ENCODE peak calls at places on chromosomes 7 and 10, in five cellular contexts. W is heart left ventricle, S is right lobe of liver, G is transverse colon, F is GM23248. A is an unnamed sample. For H3K4me1, the result is how much of the 10 kb centered on the place peaks cover.

GRCh38 chr10:67804395-67804678 is 33.7 kb downstream of the DNAJC12 start:
- DNase-seq in W (no peak), S (no peak), G (no peak), F (no peak), A (no peak)

GRCh38 chr10:43196131-43196980 is 58.1 kb downstream of the CSGALNACT2 start:
- DNase-seq in W (no peak), S (peak), G (no peak), F (no peak), A (peak)

GRCh38 chr10:75959912-75960311 is 528.5 kb downstream of the LRMDA start:
- DNase-seq in W (no peak), S (no peak), G (no peak), F (peak), A (no peak)

GRCh38 chr10:25334445-25334844 is 159.6 kb downstream of the GPR158 start:
- DNase-seq in W (no peak), S (no peak), G (no peak), F (no peak), A (no peak)

GRCh38 chr7:140604076-140604475 is 36.5 kb downstream of the DENND2A start:
- DNase-seq in W (no peak), S (no peak), G (no peak), F (no peak), A (no peak)

GRCh38 chr7:146655928-146656797 is 539.6 kb downstream of the CNTNAP2 start:
- DNase-seq in W (no peak), S (no peak), G (no peak), F (no peak), A (no peak)

GRCh38 chr7:111960909-111961440 is 245.2 kb downstream of the DOCK4 start:
- DNase-seq in W (no peak), S (no peak), G (no peak), F (no peak), A (no peak)

GRCh38 chr7:24318326-24318725 is 34.3 kb downstream of the NPY start:
- DNase-seq in W (no peak), S (no peak), G (no peak), F (peak), A (no peak)

GRCh38 chr7:22387583-22387982 is 30.6 kb upstream of the RAPGEF5 start:
- DNase-seq in W (peak), S (no peak), G (no peak), F (peak), A (no peak)

GRCh38 chr10:102382871-102383270 is 12.6 kb upstream of the NFKB2 start:
- DNase-seq in W (no peak), S (no peak), G (no peak), F (no peak), A (no peak)

GRCh38 chr10:121578965-121579364 is 19.3 kb downstream of the FGFR2 start:
- DNase-seq in W (no peak), S (no peak), G (no peak), F (no peak), A (no peak)

GRCh38 chr10:128040681-128041080 is 85.5 kb downstream of the MKI67 start:
- DNase-seq in W (peak), S (no peak), G (no peak), F (no peak), A (peak)

GRCh38 chr10:54434782-54435181 is 366.2 kb downstream of the PCDH15 start:
- DNase-seq in W (no peak), S (no peak), G (no peak), F (no peak), A (no peak)

GRCh38 chr7:46716926-46717325 is 795.9 kb upstream of the IGFBP3 start:
- DNase-seq in W (no peak), S (no peak), G (no peak), F (no peak), A (no peak)

GRCh38 chr10:124994573-124995473 is 52.9 kb downstream of the ZRANB1 start:
- DNase-seq in W (no peak), S (peak), G (no peak), F (no peak), A (no peak)

GRCh38 chr7:42135728-42136127 is 101.3 kb downstream of the GLI3 start:
- DNase-seq in W (no peak), S (no peak), G (no peak), F (no peak), A (no peak)

GRCh38 chr7:39153647-39154046 is 175.9 kb downstream of the POU6F2 start:
- DNase-seq in W (no peak), S (no peak), G (no peak), F (peak), A (no peak)

GRCh38 chr7:107948645-107949442 is 54.1 kb downstream of the LAMB1 start:
- DNase-seq in W (no peak), S (no peak), G (no peak), F (peak), A (no peak)

GRCh38 chr7:22640269-22640668 is 86.7 kb upstream of the IL6 start:
- DNase-seq in W (no peak), S (no peak), G (no peak), F (no peak), A (no peak)

GRCh38 chr10:125120046-125120710 is 40.2 kb downstream of the CTBP2 start:
- DNase-seq in W (no peak), S (no peak), G (no peak), F (peak), A (no peak)

GRCh38 chr7:82674319-82674718 is 230.7 kb upstream of the CACNA2D1 start:
- DNase-seq in W (no peak), S (no peak), G (no peak), F (peak), A (no peak)

GRCh38 chr10:132066186-132066585 is 440 bp downstream of the JAKMIP3 start:
- DNase-seq in W (no peak), S (no peak), G (no peak), F (peak), A (peak)
- H3K4me3 ChIP-seq in W (peak), S (peak), G (peak), F (peak), A (peak)

DNA sequence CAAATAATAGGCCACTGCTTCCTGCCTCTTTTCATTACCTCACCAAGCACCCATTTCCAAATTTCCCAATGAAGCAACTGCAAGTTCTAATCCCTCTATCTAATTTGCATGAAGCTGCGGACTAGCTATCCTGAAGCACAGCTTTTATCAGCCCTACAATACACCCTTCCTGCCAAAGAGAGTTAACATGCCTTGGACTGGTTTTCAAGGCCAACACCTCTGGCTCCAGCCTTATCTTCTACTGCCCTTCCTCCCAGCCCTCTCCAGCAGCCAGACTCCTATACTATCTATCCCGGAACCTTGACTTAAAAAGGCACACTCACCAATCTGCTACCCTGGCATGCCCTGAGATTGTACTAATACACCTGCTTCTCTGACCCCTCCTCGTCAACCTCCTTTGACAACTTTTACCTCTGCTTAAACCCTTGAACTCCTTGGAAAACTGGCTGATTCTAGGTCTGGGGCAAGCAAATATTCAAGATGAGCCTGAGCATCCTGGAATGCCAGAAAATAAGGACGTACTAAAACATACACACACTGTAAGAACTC is 73.4 kb downstream of the SGMS1 start:
- DNase-seq in W (peak), S (no peak), G (no peak), F (no peak), A (no peak)
- H3K4me1 ChIP-seq in W (under half), S (under half), G (under half), F (under half), A (under half)

GRCh38 chr10:99537381-99538286 is 4.9 kb downstream of the NKX2-3 start:
- DNase-seq in W (no peak), S (no peak), G (peak), F (no peak), A (no peak)
- H3K4me3 ChIP-seq in W (no peak), S (no peak), G (peak), F (no peak), A (no peak)

GRCh38 chr10:8670461-8670860 is 616.0 kb downstream of the GATA3 start:
- DNase-seq in W (no peak), S (no peak), G (no peak), F (no peak), A (no peak)
- H3K4me1 ChIP-seq in W (under half), S (under half), G (under half), F (under half), A (under half)

GRCh38 chr10:35136263-35136815 is 9.7 kb downstream of the CREM start:
- DNase-seq in W (no peak), S (no peak), G (no peak), F (no peak), A (no peak)

GRCh38 chr10:35133586-35133985 is 6.9 kb downstream of the CREM start:
- DNase-seq in W (no peak), S (no peak), G (no peak), F (no peak), A (no peak)

GRCh38 chr10:35132727-35133126 is 6.1 kb downstream of the CREM start:
- DNase-seq in W (no peak), S (no peak), G (no peak), F (no peak), A (no peak)

GRCh38 chr10:35140126-35140525 is 13.5 kb downstream of the CREM start:
- DNase-seq in W (no peak), S (no peak), G (no peak), F (no peak), A (no peak)

DNA sequence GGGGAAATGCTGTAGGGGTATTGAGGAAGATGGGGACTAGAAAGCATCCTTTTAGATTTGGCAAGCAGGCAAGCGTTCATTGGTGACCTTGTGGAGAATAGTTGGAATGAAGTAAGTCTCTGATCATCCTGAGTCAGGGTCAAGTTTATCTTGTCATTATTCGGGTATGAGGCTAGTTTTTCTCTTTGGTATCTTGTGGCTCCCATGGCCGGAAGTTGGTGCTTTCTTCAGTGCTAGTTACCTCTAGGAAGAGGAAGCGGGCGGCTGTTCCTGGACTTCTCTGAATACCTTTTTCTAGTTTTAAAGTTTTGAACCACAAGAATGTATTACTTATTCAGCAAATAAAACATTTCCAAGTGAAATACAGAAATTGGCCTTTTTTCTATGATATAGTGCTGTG is 9.2 kb downstream of the CREM start:
- DNase-seq in W (no peak), S (no peak), G (peak), F (peak), A (no peak)
- H3K4me3 ChIP-seq in W (no peak), S (no peak), G (no peak), F (no peak), A (no peak)

DNA sequence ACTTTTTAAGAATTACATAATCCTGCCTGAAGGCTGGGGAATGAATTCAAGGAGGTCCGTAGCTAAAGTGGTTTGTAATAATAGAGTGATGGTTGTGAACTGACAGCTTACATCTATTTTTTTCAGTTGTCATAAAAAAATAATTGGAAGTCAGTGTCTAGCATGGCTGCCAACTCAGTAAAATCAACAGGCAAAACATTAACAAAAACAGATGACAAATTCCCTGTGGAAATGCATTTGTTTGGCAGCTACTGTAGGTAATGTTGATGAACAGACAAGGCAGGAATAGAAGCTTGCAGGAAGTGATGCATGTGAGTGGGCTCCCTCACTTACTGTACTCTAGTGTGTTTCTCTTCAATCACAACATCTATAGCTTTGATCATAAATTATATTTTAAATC is 766.0 kb upstream of the POT1 start:
- DNase-seq in W (no peak), S (no peak), G (no peak), F (no peak), A (no peak)
- H3K4me1 ChIP-seq in W (under half), S (under half), G (under half), F (under half), A (under half)

GRCh38 chr10:112655722-112656121 is 208.7 kb downstream of the VTI1A start:
- DNase-seq in W (no peak), S (no peak), G (no peak), F (no peak), A (no peak)

GRCh38 chr10:112654794-112655193 is 207.8 kb downstream of the VTI1A start:
- DNase-seq in W (no peak), S (no peak), G (no peak), F (no peak), A (no peak)

GRCh38 chr10:112658900-112659328 is 211.9 kb downstream of the VTI1A start:
- DNase-seq in W (no peak), S (no peak), G (no peak), F (no peak), A (no peak)

GRCh38 chr10:112653851-112654250 is 206.8 kb downstream of the VTI1A start:
- DNase-seq in W (no peak), S (no peak), G (no peak), F (no peak), A (no peak)

GRCh38 chr10:112658465-112658864 is 211.4 kb downstream of the VTI1A start:
- DNase-seq in W (no peak), S (no peak), G (no peak), F (no peak), A (no peak)
- H3K4me3 ChIP-seq in W (no peak), S (no peak), G (no peak), F (no peak), A (no peak)

GRCh38 chr7:130945411-130945811 is 211.4 kb upstream of the KLF14 start:
- DNase-seq in W (no peak), S (no peak), G (no peak), F (no peak), A (no peak)
- H3K4me1 ChIP-seq in W (half or more), S (under half), G (under half), F (half or more), A (under half)

GRCh38 chr10:6070647-6071046 is 8.5 kb upstream of the IL2RA start:
- DNase-seq in W (no peak), S (no peak), G (no peak), F (peak), A (no peak)

GRCh38 chr10:6069101-6069931 is 7.1 kb upstream of the IL2RA start:
- DNase-seq in W (no peak), S (no peak), G (no peak), F (no peak), A (no peak)

GRCh38 chr10:6068422-6068821 is 6.3 kb upstream of the IL2RA start:
- DNase-seq in W (no peak), S (no peak), G (peak), F (no peak), A (no peak)

GRCh38 chr10:6072215-6072941 is 10.2 kb upstream of the IL2RA start:
- DNase-seq in W (no peak), S (no peak), G (no peak), F (no peak), A (no peak)

GRCh38 chr10:6071181-6072175 is 9.3 kb upstream of the IL2RA start:
- DNase-seq in W (no peak), S (peak), G (no peak), F (no peak), A (no peak)
- H3K4me3 ChIP-seq in W (no peak), S (no peak), G (no peak), F (no peak), A (no peak)

A was measured in aorta.